ENCODE peak calls at places on chromosomes 16 and 17, in eight cellular contexts. X, J, G, D, N, C, L and P are unnamed samples.

GRCh38 chr17:78122221-78122990 is 6.1 kb downstream of the TMC6 start:
- DNase-seq in X (no peak), J (no peak), G (peak; percentile 39), D (no peak), N (peak; percentile 30), C (no peak), L (no peak), P (no peak)

GRCh38 chr17:2560658-2561057 is 32.8 kb upstream of the PAFAH1B1 start:
- DNase-seq in X (no peak), J (no peak), G (no peak), D (no peak), N (no peak), C (no peak), L (no peak), P (no peak)

GRCh38 chr16:84608281-84608680 is 9.6 kb downstream of the COTL1 start:
- DNase-seq in X (no peak), J (no peak), G (no peak), D (no peak), N (no peak), C (no peak), L (no peak), P (no peak)

GRCh38 chr17:73175962-73176565 is 11.3 kb downstream of the SSTR2 start:
- DNase-seq in X (no peak), J (no peak), G (no peak), D (no peak), N (no peak), C (no peak), L (no peak), P (no peak)

GRCh38 chr16:69726313-69727060 is at the start of gene NQO1:
- DNase-seq in X (peak; percentile 75), J (peak; percentile 100), G (peak; percentile 92), D (peak; percentile 94), N (peak; percentile 96), C (peak; percentile 99), L (peak; percentile 91), P (peak; percentile 100)

GRCh38 chr17:52154466-52154865 is 4.0 kb downstream of the CA10 start:
- DNase-seq in X (no peak), J (no peak), G (no peak), D (no peak), N (no peak), C (no peak), L (no peak), P (no peak)

GRCh38 chr17:19327039-19327776 is 35.3 kb downstream of the B9D1 start:
- DNase-seq in X (no peak), J (peak; percentile 78), G (peak; percentile 22), D (no peak), N (no peak), C (peak; percentile 91), L (peak; percentile 88), P (peak; percentile 62)

GRCh38 chr16:86027366-86028126 is 128.6 kb downstream of the IRF8 start:
- DNase-seq in X (no peak), J (no peak), G (no peak), D (no peak), N (peak; percentile 53), C (no peak), L (no peak), P (no peak)

GRCh38 chr17:49459401-49459984 is 35.6 kb upstream of the NGFR start:
- DNase-seq in X (no peak), J (no peak), G (no peak), D (no peak), N (no peak), C (no peak), L (no peak), P (no peak)

GRCh38 chr17:29757788-29758187 is 135.1 kb upstream of the CORO6 start:
- DNase-seq in X (no peak), J (no peak), G (no peak), D (no peak), N (no peak), C (no peak), L (no peak), P (no peak)

GRCh38 chr16:4733747-4734062 is 366 bp downstream of the ANKS3 start:
- DNase-seq in X (peak; percentile 7), J (peak; percentile 8), G (no peak), D (no peak), N (no peak), C (peak; percentile 12), L (no peak), P (peak; percentile 40)

GRCh38 chr16:86778108-86778745 is 199.9 kb downstream of the FOXL1 start:
- DNase-seq in X (no peak), J (no peak), G (no peak), D (no peak), N (no peak), C (no peak), L (no peak), P (no peak)

GRCh38 chr16:2142942-2143868 is 5.2 kb upstream of the RAB26 start:
- DNase-seq in X (no peak), J (no peak), G (peak; percentile 53), D (peak; percentile 18), N (peak; percentile 29), C (no peak), L (no peak), P (no peak)

GRCh38 chr16:83533193-83533592 is 274.6 kb upstream of the HSBP1 start:
- DNase-seq in X (no peak), J (no peak), G (no peak), D (no peak), N (no peak), C (peak; percentile 93), L (no peak), P (peak; percentile 4)

GRCh38 chr17:2068101-2068518 is 13.2 kb downstream of the HIC1 start:
- DNase-seq in X (no peak), J (no peak), G (no peak), D (no peak), N (peak; percentile 45), C (peak; percentile 87), L (peak; percentile 93), P (no peak)

GRCh38 chr17:28712037-28712704 is 483 bp upstream of the PROCA1 start:
- DNase-seq in X (peak; percentile 49), J (no peak), G (peak; percentile 63), D (peak; percentile 72), N (peak; percentile 66), C (no peak), L (no peak), P (no peak)

GRCh38 chr16:12462690-12463646 is 340.7 kb downstream of the CPPED1 start:
- DNase-seq in X (no peak), J (no peak), G (no peak), D (no peak), N (no peak), C (no peak), L (peak; percentile 51), P (no peak)

GRCh38 chr17:4548721-4549531 is 6.3 kb downstream of the MYBBP1A start:
- DNase-seq in X (no peak), J (peak; percentile 24), G (peak; percentile 56), D (no peak), N (peak; percentile 25), C (peak; percentile 17), L (no peak), P (no peak)

GRCh38 chr16:10333321-10334032 is 52.4 kb upstream of the ATF7IP2 start:
- DNase-seq in X (no peak), J (no peak), G (no peak), D (no peak), N (no peak), C (no peak), L (no peak), P (no peak)

GRCh38 chr17:82976982-82977488 is 102.4 kb upstream of the METRNL start:
- DNase-seq in X (no peak), J (no peak), G (no peak), D (no peak), N (no peak), C (no peak), L (no peak), P (no peak)

GRCh38 chr17:6098050-6098449 is 27.9 kb downstream of the WSCD1 start:
- DNase-seq in X (no peak), J (no peak), G (no peak), D (no peak), N (no peak), C (no peak), L (no peak), P (no peak)

GRCh38 chr17:80663783-80664206 is 119.2 kb downstream of the RPTOR start:
- DNase-seq in X (peak; percentile 9), J (no peak), G (no peak), D (no peak), N (peak; percentile 24), C (no peak), L (no peak), P (no peak)